ENCODE peak calls at places on chromosomes 16 and 17, in four cellular contexts. N is body of pancreas, F is heart left ventricle, I is ascending aorta. V is an unnamed sample. For H3K27me3, the result is how much of the 10 kb centered on the place peaks cover.

GRCh38 chr17:19753049-19753444 is 4.9 kb upstream of the ALDH3A1 start:
- DNase-seq in N (peak), F (peak), I (peak), V (peak)

GRCh38 chr16:22678311-22678710 is 135.7 kb upstream of the HS3ST2 start:
- DNase-seq in N (no peak), F (no peak), I (no peak), V (no peak)

GRCh38 chr16:716250-716607 is 1.3 kb downstream of the METRN start:
- DNase-seq in N (peak), F (no peak), I (no peak), V (no peak)

GRCh38 chr16:66115373-66115772 is 251.1 kb upstream of the CDH5 start:
- DNase-seq in N (no peak), F (no peak), I (no peak), V (no peak)

GRCh38 chr16:79845734-79846135 is 245.2 kb upstream of the MAF start:
- DNase-seq in N (no peak), F (no peak), I (no peak), V (no peak)

GRCh38 chr17:81543756-81544155 is 8.4 kb downstream of the FAAP100 start:
- DNase-seq in N (no peak), F (no peak), I (no peak), V (no peak)

GRCh38 chr17:32519769-32520701 is 33.2 kb downstream of the CDK5R1 start:
- DNase-seq in N (no peak), F (no peak), I (no peak), V (no peak)

GRCh38 chr17:7405882-7406825 is 1.5 kb upstream of the NLGN2 start:
- DNase-seq in N (no peak), F (no peak), I (no peak), V (no peak)

GRCh38 chr16:12126091-12126806 is 149.7 kb downstream of the SNX29 start:
- DNase-seq in N (no peak), F (no peak), I (no peak), V (no peak)

GRCh38 chr16:88316151-88316550 is 66.6 kb upstream of the ZNF469 start:
- DNase-seq in N (no peak), F (peak), I (no peak), V (no peak)

GRCh38 chr16:17828012-17828411 is 357.3 kb upstream of the XYLT1 start:
- DNase-seq in N (no peak), F (no peak), I (no peak), V (no peak)

GRCh38 chr16:31491778-31492418 is 9.0 kb downstream of the SLC5A2 start:
- DNase-seq in N (no peak), F (no peak), I (no peak), V (no peak)

GRCh38 chr17:74758846-74759163 is 10.4 kb downstream of the NHERF1 start:
- DNase-seq in N (no peak), F (no peak), I (no peak), V (no peak)

GRCh38 chr16:88387941-88388627 is 5.3 kb downstream of the ZNF469 start:
- DNase-seq in N (peak), F (no peak), I (no peak), V (peak)

GRCh38 chr17:71213936-71214335 is 906.9 kb upstream of the SOX9 start:
- DNase-seq in N (no peak), F (no peak), I (no peak), V (no peak)

GRCh38 chr17:82590216-82590615 is 58.0 kb downstream of the WDR45B start:
- DNase-seq in N (no peak), F (no peak), I (no peak), V (no peak)

GRCh38 chr17:4715071-4715749 is 4.8 kb downstream of the ARRB2 start:
- DNase-seq in N (no peak), F (no peak), I (no peak), V (no peak)

GRCh38 chr16:89085755-89086154 is 7.9 kb upstream of the ACSF3 start:
- DNase-seq in N (no peak), F (peak), I (no peak), V (no peak)

GRCh38 chr16:79542196-79542859 is 58.2 kb downstream of the MAF start:
- DNase-seq in N (no peak), F (peak), I (peak), V (peak)

GRCh38 chr17:81536299-81537290 is 8.4 kb downstream of the FSCN2 start:
- DNase-seq in N (peak), F (no peak), I (no peak), V (no peak)

GRCh38 chr16:50945136-50945535 is 203.2 kb downstream of the CYLD start:
- DNase-seq in N (no peak), F (no peak), I (no peak), V (no peak)

GRCh38 chr17:38735161-38735997 is 5.2 kb downstream of the CISD3 start:
- DNase-seq in N (peak), F (no peak), I (no peak), V (peak)

GRCh38 chr17:30278032-30278431 is 13.7 kb downstream of the BLMH start:
- DNase-seq in N (peak), F (no peak), I (no peak), V (peak)

GRCh38 chr16:71923941-71924690 is 28.8 kb downstream of the IST1 start:
- DNase-seq in N (no peak), F (no peak), I (no peak), V (no peak)

GRCh38 chr16:67537636-67538591 is 9.3 kb downstream of the RIPOR1 start:
- DNase-seq in N (peak), F (peak), I (no peak), V (peak)

GRCh38 chr17:38917259-38917658 is 8.2 kb upstream of the LASP1NB start:
- DNase-seq in N (no peak), F (no peak), I (no peak), V (no peak)

GRCh38 chr17:81829858-81830257 is 3.2 kb downstream of the MCRIP1 start:
- DNase-seq in N (no peak), F (no peak), I (no peak), V (no peak)

GRCh38 chr17:45020354-45021138 is 30.9 kb downstream of the DCAKD start:
- DNase-seq in N (peak), F (no peak), I (no peak), V (no peak)

GRCh38 chr16:54484700-54485099 is 198.1 kb upstream of the IRX3 start:
- DNase-seq in N (no peak), F (no peak), I (no peak), V (no peak)

GRCh38 chr17:74833501-74834361 is 26.0 kb downstream of the GRIN2C start:
- DNase-seq in N (no peak), F (no peak), I (no peak), V (no peak)

GRCh38 chr17:12538003-12538402 is 127.7 kb upstream of the MYOCD start:
- DNase-seq in N (no peak), F (no peak), I (no peak), V (no peak)

GRCh38 chr16:57624044-57624688 is 4.3 kb upstream of the ADGRG1 start:
- DNase-seq in N (no peak), F (no peak), I (no peak), V (no peak)

GRCh38 chr17:44757045-44757917 is 1.5 kb upstream of the ADAM11 start:
- DNase-seq in N (no peak), F (no peak), I (no peak), V (peak)

GRCh38 chr17:80455328-80455710 is 21.1 kb downstream of the NPTX1 start:
- DNase-seq in N (peak), F (peak), I (no peak), V (no peak)

GRCh38 chr17:80453126-80453979 is 23.1 kb downstream of the NPTX1 start:
- DNase-seq in N (peak), F (no peak), I (no peak), V (no peak)

GRCh38 chr17:80455784-80456183 is 20.6 kb downstream of the NPTX1 start:
- DNase-seq in N (no peak), F (no peak), I (no peak), V (no peak)

GRCh38 chr17:80453980-80454556 is 22.3 kb downstream of the NPTX1 start:
- DNase-seq in N (no peak), F (no peak), I (no peak), V (no peak)

DNA sequence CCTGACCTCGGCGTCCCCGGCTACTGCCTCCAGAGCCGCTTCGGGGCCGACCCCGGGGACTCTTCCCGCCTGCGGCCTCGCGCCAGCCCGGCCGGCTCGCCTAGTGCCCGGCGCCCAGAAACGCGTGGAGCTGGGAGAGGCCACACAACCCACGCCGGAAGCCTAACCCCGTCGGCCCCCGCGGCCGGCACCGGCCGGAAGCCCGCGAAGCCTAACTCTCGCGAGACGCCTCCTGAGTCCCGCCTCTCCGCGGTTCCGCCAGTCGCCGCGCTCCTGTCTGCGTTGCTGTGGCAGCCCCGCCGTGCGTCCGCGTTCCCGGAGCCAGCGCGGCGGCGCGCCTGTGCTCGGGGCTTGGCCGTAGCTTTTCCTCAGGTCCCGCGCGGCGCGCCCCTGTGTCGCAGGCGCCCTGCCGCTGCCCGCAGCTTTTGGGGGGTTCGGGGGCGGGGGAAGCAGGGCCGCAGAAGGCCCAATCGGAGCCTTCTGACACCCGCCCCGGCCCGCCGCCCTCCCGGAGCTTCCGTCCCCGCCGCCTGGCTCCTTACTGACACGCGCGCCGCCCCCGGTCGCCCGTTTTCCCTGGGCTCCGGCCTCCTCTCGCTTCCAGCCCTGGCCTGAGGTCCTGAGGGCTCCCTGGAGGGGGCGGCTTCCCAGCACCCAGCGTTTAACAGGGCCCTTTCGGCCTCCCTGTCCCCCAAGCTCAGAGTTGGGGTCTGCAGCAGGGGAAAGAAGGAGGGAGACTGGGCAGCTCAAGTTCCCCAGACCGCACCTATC is 21.7 kb downstream of the NPTX1 start:
- DNase-seq in N (peak), F (peak), I (peak), V (peak)
- H3K27me3 ChIP-seq in N (under half), F (under half), I (under half), V (under half)

GRCh38 chr16:81527477-81528178 is 83.0 kb downstream of the CMIP start:
- DNase-seq in N (no peak), F (no peak), I (no peak), V (no peak)
- H3K4me3 ChIP-seq in N (no peak), F (no peak), I (no peak), V (no peak)

DNA sequence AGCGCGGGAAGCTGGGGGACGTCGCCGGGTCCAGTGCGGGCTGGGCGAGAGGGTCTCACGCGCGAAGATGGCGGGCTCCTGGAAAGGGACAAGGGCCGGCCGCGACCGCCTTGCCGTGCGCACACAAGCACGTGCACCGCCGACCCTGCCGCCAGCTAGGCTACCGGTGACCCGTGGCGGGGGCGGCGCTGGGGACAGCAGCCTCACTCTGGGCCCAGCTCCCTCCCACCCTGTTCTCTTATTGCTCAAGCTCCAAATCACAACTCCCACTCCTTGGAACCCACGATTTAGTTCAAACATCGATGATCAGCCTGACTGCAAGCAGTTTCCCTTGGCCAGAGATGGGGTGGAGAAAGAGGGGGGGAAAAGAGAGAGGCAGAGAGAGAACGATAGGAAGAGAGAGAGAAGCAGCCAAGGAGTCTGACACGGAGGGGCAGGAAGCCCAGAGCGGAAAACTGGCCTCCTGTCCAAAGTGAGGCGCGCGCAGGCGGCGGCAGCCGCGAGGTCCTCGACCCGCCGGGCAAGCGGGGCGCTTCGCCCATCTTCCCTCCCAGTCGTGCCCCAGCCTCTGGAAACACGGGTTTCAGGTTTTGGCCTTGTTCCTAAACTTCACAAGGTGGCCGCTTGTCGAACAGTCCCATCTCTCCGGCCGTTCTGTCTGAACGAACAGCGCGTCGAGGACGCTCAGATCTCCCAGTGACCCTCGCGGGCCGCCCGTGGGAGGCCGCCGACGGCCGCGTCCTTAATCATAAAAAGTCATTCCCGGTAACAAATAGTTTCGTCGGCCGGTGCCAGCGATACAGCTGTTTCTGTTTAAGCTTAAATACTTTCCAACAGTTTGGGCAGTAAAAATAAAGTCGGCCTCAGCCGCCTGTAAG is 1.7 kb upstream of the CBX8 start:
- DNase-seq in N (no peak), F (no peak), I (no peak), V (no peak)
- H3K27me3 ChIP-seq in N (under half), F (half or more), I (half or more), V (half or more)

DNA sequence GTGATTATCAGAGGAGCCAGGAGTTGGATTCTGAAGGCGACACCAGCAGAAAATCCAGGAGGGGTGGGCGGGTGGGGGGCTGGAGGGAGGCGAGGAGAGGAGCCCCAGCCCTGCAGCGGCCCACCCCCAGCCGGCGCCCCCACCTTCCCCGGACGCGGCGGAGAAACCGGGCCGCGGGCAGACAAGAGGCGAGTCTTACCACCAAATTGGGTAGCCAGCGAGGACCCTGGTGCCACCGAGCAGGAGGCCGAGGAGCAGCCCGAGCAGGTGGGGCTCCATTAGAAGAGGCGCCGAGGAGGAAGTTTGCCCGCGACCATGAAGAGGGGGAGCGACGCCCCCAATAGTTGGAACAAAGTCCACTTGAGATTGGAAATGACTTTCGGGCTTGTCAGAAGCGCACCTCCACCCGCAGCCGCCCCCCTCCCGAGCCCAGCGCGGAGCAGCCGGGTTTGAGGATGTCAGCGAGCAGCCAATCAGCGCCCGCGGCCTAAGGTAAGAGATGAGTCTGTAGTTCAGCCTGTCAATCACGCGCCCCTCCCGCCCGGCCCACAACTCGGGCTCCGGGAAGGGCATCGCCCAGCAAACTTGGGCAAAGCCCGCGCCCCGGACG is at the start of gene WNT3:
- DNase-seq in N (no peak), F (peak), I (no peak), V (no peak)
- H3K4me3 ChIP-seq in N (peak), F (peak), I (peak), V (peak)